ENCODE peak calls at places on chromosomes 3 and 15, in four cellular contexts. T, C, M and B are unnamed samples.

GRCh38 chr3:195556390-195556789 is 13.3 kb upstream of the PPP1R2 start:
- DNase-seq in C (no peak), T (no peak), M (no peak), B (no peak)

GRCh38 chr15:92709064-92709463 is 53.5 kb upstream of the FAM174B start:
- DNase-seq in T (no peak), C (no peak), M (no peak), B (no peak)

GRCh38 chr3:150296966-150297365 is 111.1 kb upstream of the TSC22D2 start:
- DNase-seq in T (no peak), C (no peak), M (no peak), B (no peak)

GRCh38 chr3:52059781-52060180 is 3.4 kb upstream of the DUSP7 start:
- DNase-seq in T (no peak), M (no peak), C (no peak), B (no peak)

GRCh38 chr3:33660035-33660434 is 58.0 kb downstream of the CLASP2 start:
- DNase-seq in C (no peak), M (no peak), T (no peak), B (no peak)

GRCh38 chr15:28957606-28958498 is 72.1 kb downstream of the APBA2 start:
- DNase-seq in C (no peak), M (no peak), T (no peak), B (no peak)

GRCh38 chr3:16888785-16889607 is 4.2 kb downstream of the PLCL2 start:
- DNase-seq in M (no peak), T (no peak), C (no peak), B (no peak)

GRCh38 chr3:39133822-39134221 is 19.6 kb downstream of the CSRNP1 start:
- DNase-seq in C (no peak), T (no peak), M (no peak), B (no peak)